ENCODE peak calls at places on chromosomes 5 and 9, in four cellular contexts. H is psoas muscle, P is AG04449, S is BE2C. Q is an unnamed sample.

GRCh38 chr5:77560677-77561263 is 68.7 kb upstream of the WDR41 start:
- DNase-seq in H (no peak), P (peak), S (no peak), Q (no peak)

GRCh38 chr9:37542488-37542887 is 33.7 kb downstream of the FBXO10 start:
- DNase-seq in H (no peak), P (no peak), S (no peak), Q (no peak)

GRCh38 chr5:674630-675011 is 18.5 kb downstream of the TPPP start:
- DNase-seq in H (no peak), P (no peak), S (peak), Q (peak)

GRCh38 chr9:18666987-18667772 is 193.2 kb downstream of the ADAMTSL1 start:
- DNase-seq in H (no peak), P (no peak), S (no peak), Q (no peak)

GRCh38 chr9:90983394-90983793 is 181.8 kb downstream of the SYK start:
- DNase-seq in H (no peak), P (no peak), S (no peak), Q (no peak)

GRCh38 chr5:170430871-170431437 is 41.8 kb upstream of the KCNMB1 start:
- DNase-seq in H (no peak), P (no peak), S (no peak), Q (no peak)

GRCh38 chr9:134733480-134734232 is 92.1 kb downstream of the COL5A1 start:
- DNase-seq in H (no peak), P (no peak), S (no peak), Q (no peak)

GRCh38 chr9:95048225-95049087 is 269.1 kb downstream of the FANCC start:
- DNase-seq in H (peak), P (no peak), S (peak), Q (peak)

GRCh38 chr9:116979461-116979860 is 292.4 kb downstream of the TRIM32 start:
- DNase-seq in H (no peak), P (no peak), S (peak), Q (no peak)

GRCh38 chr5:112154940-112155686 is 264.0 kb downstream of the EPB41L4A start:
- DNase-seq in H (no peak), P (no peak), S (no peak), Q (no peak)

GRCh38 chr9:2000314-2000713 is 14.8 kb upstream of the SMARCA2 start:
- DNase-seq in H (no peak), P (no peak), S (no peak), Q (no peak)

GRCh38 chr5:105150324-105150723 is 1587.7 kb upstream of the NUDT12 start:
- DNase-seq in H (no peak), P (no peak), S (no peak), Q (no peak)

GRCh38 chr5:173953528-173954090 is 35.4 kb upstream of the C5orf47 start:
- DNase-seq in H (no peak), P (no peak), S (no peak), Q (no peak)

GRCh38 chr9:136486131-136486530 is 3.3 kb upstream of the SEC16A start:
- DNase-seq in H (no peak), P (no peak), S (no peak), Q (no peak)

GRCh38 chr9:111715471-111715870 is 54.1 kb downstream of the GNG10 start:
- DNase-seq in H (no peak), P (no peak), S (no peak), Q (no peak)

GRCh38 chr5:145568581-145568980 is 266.6 kb downstream of the PRELID2 start:
- DNase-seq in H (no peak), P (no peak), S (no peak), Q (no peak)

GRCh38 chr5:132481243-132482211 is 9.0 kb downstream of the IRF1 start:
- DNase-seq in H (no peak), P (no peak), S (no peak), Q (no peak)

GRCh38 chr5:128228506-128228905 is 144.9 kb downstream of the SLC12A2 start:
- DNase-seq in H (no peak), P (no peak), S (no peak), Q (no peak)

GRCh38 chr5:24161559-24161958 is 483.2 kb downstream of the CDH10 start:
- DNase-seq in H (no peak), P (no peak), S (no peak), Q (no peak)

GRCh38 chr5:98217138-98217537 is 556.3 kb upstream of the RGMB start:
- DNase-seq in H (no peak), P (no peak), S (no peak), Q (no peak)

GRCh38 chr9:134735441-134736175 is 94.0 kb downstream of the COL5A1 start:
- DNase-seq in H (peak), P (no peak), S (peak), Q (no peak)

GRCh38 chr9:81146684-81147337 is 542.5 kb downstream of the TLE1 start:
- DNase-seq in H (no peak), P (no peak), S (no peak), Q (no peak)

GRCh38 chr5:160353379-160353778 is 17.0 kb downstream of the C1QTNF2 start:
- DNase-seq in H (peak), P (no peak), S (no peak), Q (no peak)

GRCh38 chr9:15317836-15318235 is 10.8 kb upstream of the TTC39B start:
- DNase-seq in H (no peak), P (no peak), S (no peak), Q (peak)

GRCh38 chr9:91062281-91062680 is 260.7 kb downstream of the SYK start:
- DNase-seq in H (no peak), P (no peak), S (no peak), Q (no peak)

GRCh38 chr5:177083351-177083750 is 3.4 kb upstream of the FGFR4 start:
- DNase-seq in H (no peak), P (no peak), S (no peak), Q (no peak)

GRCh38 chr5:96157841-96158291 is 196.2 kb upstream of the ELL2 start:
- DNase-seq in H (no peak), P (no peak), S (no peak), Q (no peak)

GRCh38 chr9:99748251-99748650 is 73.4 kb upstream of the NR4A3 start:
- DNase-seq in H (no peak), P (no peak), S (no peak), Q (no peak)

GRCh38 chr5:169009171-169009570 is 291.8 kb downstream of the SLIT3 start:
- DNase-seq in H (no peak), P (no peak), S (peak), Q (peak)

GRCh38 chr9:37251452-37251851 is 131.1 kb downstream of the ZCCHC7 start:
- DNase-seq in H (no peak), P (no peak), S (no peak), Q (no peak)

GRCh38 chr5:68823301-68823700 is 270.5 kb upstream of the SLC30A5 start:
- DNase-seq in H (no peak), P (no peak), S (no peak), Q (no peak)

GRCh38 chr5:74021090-74021489 is 395.1 kb downstream of the ARHGEF28 start:
- DNase-seq in H (no peak), P (no peak), S (no peak), Q (no peak)

GRCh38 chr5:116640236-116640635 is 65.6 kb upstream of the SEMA6A start:
- DNase-seq in H (no peak), P (no peak), S (no peak), Q (no peak)

GRCh38 chr5:177601126-177601525 is 1.2 kb downstream of the B4GALT7 start:
- DNase-seq in H (no peak), P (no peak), S (no peak), Q (no peak)

GRCh38 chr5:43193952-43194321 is 1.9 kb downstream of the NIM1K start:
- DNase-seq in H (no peak), P (no peak), S (no peak), Q (no peak)
- H3K4me3 ChIP-seq in H (no peak), P (peak), S (peak), Q (no peak)

DNA sequence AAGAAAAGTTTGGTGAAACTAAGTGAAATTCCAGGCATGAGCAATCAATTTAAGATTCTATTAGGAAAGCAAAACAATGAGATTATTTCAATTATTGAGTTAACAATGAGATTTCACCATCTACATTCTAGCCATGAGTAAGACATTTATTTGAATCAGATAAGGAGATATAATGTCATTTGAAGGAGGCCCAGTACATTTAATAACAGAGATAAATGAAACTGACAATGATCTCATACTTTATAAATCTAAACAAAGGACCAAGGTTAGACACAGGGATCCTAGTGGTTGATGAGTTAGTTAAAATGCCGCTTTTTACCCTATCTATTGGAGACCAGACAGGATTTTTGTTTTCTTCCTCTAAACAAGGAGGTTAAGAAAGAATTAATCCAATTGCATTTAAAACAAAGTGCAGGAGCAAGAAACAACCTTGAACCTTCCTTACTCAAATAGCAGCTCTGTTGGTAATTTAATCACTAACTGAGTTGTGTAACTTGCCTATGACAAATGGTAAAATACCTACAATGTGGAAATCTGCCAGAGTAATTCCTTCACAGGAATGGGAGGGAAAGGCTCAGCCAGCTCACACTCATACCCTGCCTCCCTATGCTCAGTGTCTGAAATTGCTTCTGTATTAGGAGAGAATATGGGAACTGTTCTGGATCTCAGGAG is 103.5 kb upstream of the NR3C1 start:
- DNase-seq in H (no peak), P (peak), S (no peak), Q (peak)
- TF ChIP-seq CTCF in H (no peak), P (no peak), S (no peak), Q (no peak)

DNA sequence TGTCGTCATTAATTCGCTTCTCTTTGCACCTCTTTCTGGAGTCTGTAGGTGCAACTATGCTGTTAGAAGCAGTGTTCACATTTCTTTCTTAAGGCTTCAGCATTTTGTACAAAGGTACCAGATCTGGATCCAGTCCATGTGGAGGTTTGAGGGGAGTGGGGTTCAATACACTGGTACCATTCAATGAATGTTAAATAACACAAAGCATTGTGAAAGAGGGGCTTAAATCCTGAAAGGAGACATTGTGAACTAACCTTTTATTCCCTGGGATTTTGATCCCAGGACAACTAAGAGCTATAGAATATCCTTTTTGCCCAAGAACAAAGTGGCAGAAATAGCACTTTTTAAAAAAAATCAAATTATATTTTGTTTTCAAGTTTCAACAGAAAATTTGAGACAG is 107.7 kb upstream of the VCAN start:
- DNase-seq in H (no peak), P (no peak), S (no peak), Q (no peak)
- H3K4me3 ChIP-seq in H (no peak), P (no peak), S (no peak), Q (no peak)

GRCh38 chr5:125863579-125863978 is 559.6 kb upstream of the GRAMD2B start:
- DNase-seq in H (no peak), P (no peak), S (no peak), Q (no peak)
- TF ChIP-seq CTCF in H (no peak), P (no peak), S (no peak), Q (no peak)

GRCh38 chr5:6722015-6722414 is 8.8 kb downstream of the TENT4A start:
- DNase-seq in H (no peak), P (no peak), S (no peak), Q (no peak)
- H3K4me3 ChIP-seq in H (peak), P (peak), S (no peak), Q (no peak)

GRCh38 chr5:32710335-32710858 is 724 bp upstream of the NPR3 start:
- DNase-seq in H (peak), P (no peak), S (no peak), Q (peak)

GRCh38 chr5:32711693-32712462 is 757 bp downstream of the NPR3 start:
- DNase-seq in H (peak), P (no peak), S (no peak), Q (no peak)

GRCh38 chr5:32710859-32711692 is at the start of gene NPR3:
- DNase-seq in H (no peak), P (no peak), S (no peak), Q (peak)

GRCh38 chr5:32708949-32709348 is 2.2 kb upstream of the NPR3 start:
- DNase-seq in H (no peak), P (no peak), S (no peak), Q (no peak)

GRCh38 chr5:32709789-32710334 is 1.3 kb upstream of the NPR3 start:
- DNase-seq in H (peak), P (no peak), S (peak), Q (peak)
- TF ChIP-seq CTCF in H (peak), P (peak), S (peak), Q (peak)

GRCh38 chr9:93184439-93185221 is 691 bp downstream of the WNK2 start:
- DNase-seq in H (no peak), P (no peak), S (no peak), Q (no peak)
- H3K4me3 ChIP-seq in H (peak), P (no peak), S (peak), Q (peak)

DNA sequence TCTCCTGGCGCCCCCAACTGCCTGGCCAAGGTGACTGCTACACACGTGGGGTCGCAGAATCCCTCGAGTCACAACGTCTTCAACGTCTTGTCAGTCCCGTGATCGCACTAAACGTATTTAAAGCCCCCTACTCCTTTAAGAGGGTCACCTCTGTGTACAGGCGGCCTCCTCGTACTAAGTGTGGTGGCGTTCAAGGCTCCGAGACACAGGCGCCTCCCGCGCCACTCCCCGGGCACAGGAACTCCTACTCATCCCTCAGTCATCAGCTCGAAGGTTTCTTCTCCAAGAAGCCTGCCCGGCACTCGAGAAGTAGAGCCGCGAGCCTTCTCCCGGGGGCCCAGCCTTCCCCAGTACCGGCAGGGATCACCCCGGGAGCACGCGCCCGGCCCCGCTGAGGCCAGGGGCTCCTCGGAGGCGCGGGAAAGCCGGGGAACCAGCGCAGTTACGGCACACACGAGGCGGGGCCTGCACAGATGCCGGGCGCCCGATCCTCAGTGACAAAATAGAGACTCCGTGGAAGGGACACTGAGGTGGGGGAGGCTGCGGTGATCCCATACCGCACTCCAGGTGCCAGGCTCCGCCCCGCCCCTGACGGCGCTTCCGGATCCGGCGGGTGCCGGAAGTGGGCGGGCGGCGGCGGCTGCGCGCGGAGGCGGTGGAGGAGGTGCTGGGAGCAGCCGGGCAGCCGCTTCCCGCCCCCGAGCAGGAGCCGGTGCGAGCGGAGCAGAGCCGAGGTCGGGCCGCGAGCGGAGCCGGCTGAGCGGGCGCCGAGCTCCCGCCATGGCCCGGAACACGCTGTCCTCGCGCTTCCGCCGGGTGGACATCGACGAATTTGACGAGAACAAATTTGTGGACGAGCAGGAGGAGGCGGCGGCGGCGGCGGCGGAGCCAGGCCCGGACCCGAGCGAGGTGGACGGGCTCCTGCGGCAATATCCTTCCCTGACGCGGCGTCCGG is 6.9 kb downstream of the ARPC5L start:
- DNase-seq in H (peak), P (no peak), S (peak), Q (peak)
- TF ChIP-seq CTCF in H (peak), P (peak), S (peak), Q (no peak)

GRCh38 chr9:131098391-131099087 is 2.2 kb downstream of the AIF1L start:
- DNase-seq in H (no peak), P (no peak), S (no peak), Q (no peak)
- H3K4me3 ChIP-seq in H (no peak), P (no peak), S (no peak), Q (no peak)